ENCODE peak calls at places on chromosomes 3 and 15, in eight cellular contexts. J is GM23338, Q is dorsolateral prefrontal cortex, Y is ovary, B is RWPE1, U is Calu3, I is left ventricle myocardium inferior, V is GM10248. O is an unnamed sample.
A peak's percentile ranks its signal among the peaks of the same experiment; 100 is the strongest.

GRCh38 chr3:165254812-165255211 is 58.6 kb upstream of the SLITRK3 start:
- DNase-seq in J (peak; percentile 72), Q (no peak), Y (no peak), B (peak; percentile 31), U (peak; percentile 42), I (no peak), V (no peak), O (no peak)

GRCh38 chr3:158407844-158408517 is 163.0 kb upstream of the MLF1 start:
- DNase-seq in J (no peak), Q (no peak), Y (no peak), B (no peak), U (no peak), I (no peak), V (no peak), O (no peak)

GRCh38 chr15:100705065-100705464 is 102.7 kb downstream of the ASB7 start:
- DNase-seq in J (no peak), Q (no peak), Y (no peak), B (no peak), U (no peak), I (no peak), V (no peak), O (no peak)

GRCh38 chr3:11826628-11827265 is 19.9 kb downstream of the TAMM41 start:
- DNase-seq in J (no peak), Q (no peak), Y (no peak), B (no peak), U (no peak), I (no peak), V (peak; percentile 24), O (no peak)

GRCh38 chr3:185733980-185734724 is 90.7 kb downstream of the IGF2BP2 start:
- DNase-seq in J (peak; percentile 93), Q (no peak), Y (no peak), B (peak; percentile 89), U (peak; percentile 82), I (no peak), V (peak; percentile 62), O (peak; percentile 32)

GRCh38 chr3:119893769-119894168 is 111.9 kb downstream of the NR1I2 start:
- DNase-seq in J (no peak), Q (no peak), Y (no peak), B (no peak), U (no peak), I (no peak), V (no peak), O (no peak)

GRCh38 chr15:60363024-60363674 is 34.6 kb downstream of the ANXA2 start:
- DNase-seq in J (no peak), Q (no peak), Y (no peak), B (no peak), U (no peak), I (no peak), V (no peak), O (no peak)

GRCh38 chr15:66635817-66636216 is 66.2 kb upstream of the SMAD6 start:
- DNase-seq in J (no peak), Q (no peak), Y (no peak), B (no peak), U (no peak), I (no peak), V (no peak), O (no peak)

GRCh38 chr15:92074646-92075045 is 221.1 kb downstream of the SLCO3A1 start:
- DNase-seq in J (no peak), Q (no peak), Y (no peak), B (no peak), U (peak; percentile 77), I (peak; percentile 56), V (no peak), O (no peak)

GRCh38 chr15:79965836-79966630 is 5.0 kb downstream of the BCL2A1 start:
- DNase-seq in J (no peak), Q (no peak), Y (no peak), B (no peak), U (no peak), I (no peak), V (no peak), O (no peak)

GRCh38 chr3:9916346-9916733 is 558 bp upstream of the IL17RC start:
- DNase-seq in J (peak; percentile 24), Q (no peak), Y (no peak), B (no peak), U (no peak), I (no peak), V (no peak), O (no peak)

GRCh38 chr3:13715167-13715954 is 164.5 kb downstream of the WNT7A start:
- DNase-seq in J (no peak), Q (no peak), Y (peak; percentile 11), B (no peak), U (no peak), I (no peak), V (peak; percentile 3), O (no peak)

GRCh38 chr15:29690765-29691475 is 131.3 kb downstream of the TJP1 start:
- DNase-seq in J (no peak), Q (no peak), Y (no peak), B (no peak), U (no peak), I (no peak), V (no peak), O (no peak)

GRCh38 chr3:3105246-3105645 is 4.9 kb downstream of the IL5RA start:
- DNase-seq in J (no peak), Q (no peak), Y (no peak), B (no peak), U (no peak), I (no peak), V (no peak), O (no peak)

GRCh38 chr3:3107181-3107580 is 3.0 kb downstream of the IL5RA start:
- DNase-seq in J (no peak), Q (no peak), Y (no peak), B (no peak), U (no peak), I (no peak), V (no peak), O (no peak)

GRCh38 chr3:3107858-3108257 is 2.3 kb downstream of the IL5RA start:
- DNase-seq in J (no peak), Q (no peak), Y (no peak), B (no peak), U (no peak), I (no peak), V (no peak), O (no peak)

GRCh38 chr3:3102751-3103150 is 7.4 kb downstream of the IL5RA start:
- DNase-seq in J (no peak), Q (no peak), Y (no peak), B (no peak), U (no peak), I (no peak), V (no peak), O (no peak)

GRCh38 chr3:3105815-3106214 is 4.4 kb downstream of the IL5RA start:
- DNase-seq in J (no peak), Q (no peak), Y (no peak), B (no peak), U (no peak), I (no peak), V (no peak), O (no peak)
- TF ChIP-seq CTCF in J (no peak), Q (no peak), Y (no peak), B (no peak), U (no peak), I (no peak), V (no peak), O (no peak)

DNA sequence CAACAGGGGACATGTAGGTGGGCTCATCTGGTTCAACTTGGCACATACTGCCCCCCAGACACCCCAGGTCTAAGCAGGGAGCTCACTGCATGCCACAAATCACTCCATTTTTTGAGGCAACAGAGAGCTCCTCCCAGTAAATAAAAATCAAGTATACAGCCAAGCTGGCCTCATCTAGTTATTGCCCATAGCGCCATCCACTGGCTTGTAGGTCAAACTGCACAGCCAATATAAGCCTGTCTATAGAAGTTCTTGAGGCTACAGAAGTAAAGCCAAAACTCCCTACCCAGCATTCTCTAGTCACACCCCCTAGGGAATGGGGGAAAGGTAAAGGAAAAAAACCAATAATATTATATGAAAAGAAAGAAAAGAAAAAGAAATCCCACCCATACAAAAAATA is 453.7 kb downstream of the ZNF385D start:
- DNase-seq in J (peak; percentile 41), Q (no peak), Y (no peak), B (no peak), U (no peak), I (no peak), V (no peak), O (no peak)
- TF ChIP-seq CTCF in J (peak; percentile 55), Q (no peak), Y (no peak), B (no peak), U (no peak), I (no peak), V (no peak), O (no peak)

DNA sequence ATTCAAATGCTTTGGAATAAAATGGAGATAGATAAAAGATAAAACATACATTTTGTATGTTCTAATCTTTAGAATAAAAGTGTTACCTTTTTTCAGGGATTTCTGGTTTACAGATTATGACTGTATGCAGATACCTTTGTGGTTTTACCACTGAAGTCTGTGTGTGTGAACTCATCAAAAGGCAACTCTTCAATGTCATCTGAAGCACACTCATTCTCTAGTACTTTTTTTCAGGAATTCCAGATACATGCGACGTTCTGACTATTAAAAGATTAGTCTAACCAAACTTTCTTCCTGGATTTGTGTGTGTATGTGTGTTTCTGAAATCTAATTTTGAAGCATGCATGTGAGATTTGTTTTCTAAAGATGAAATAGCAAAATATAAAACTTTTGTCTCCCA is 188.6 kb downstream of the NLGN1 start:
- DNase-seq in J (no peak), Q (no peak), Y (no peak), B (no peak), U (no peak), I (no peak), V (no peak), O (no peak)
- TF ChIP-seq CTCF in J (no peak), Q (no peak), Y (no peak), B (no peak), U (no peak), I (no peak), V (no peak), O (no peak)

GRCh38 chr3:33438871-33439270 is 1.3 kb downstream of the UBP1 start:
- DNase-seq in J (no peak), Q (no peak), Y (no peak), B (no peak), U (no peak), I (no peak), V (no peak), O (no peak)

GRCh38 chr3:33440328-33440577 is at the start of gene UBP1:
- DNase-seq in J (no peak), Q (no peak), Y (peak; percentile 99), B (no peak), U (peak; percentile 99), I (peak; percentile 100), V (no peak), O (peak; percentile 98)

GRCh38 chr3:33438284-33438668 is 1.9 kb downstream of the UBP1 start:
- DNase-seq in J (no peak), Q (no peak), Y (no peak), B (peak; percentile 2), U (no peak), I (no peak), V (no peak), O (no peak)

GRCh38 chr3:33440578-33441321 is 545 bp upstream of the UBP1 start:
- DNase-seq in J (peak; percentile 100), Q (peak; percentile 99), Y (no peak), B (peak; percentile 99), U (peak; percentile 89), I (peak; percentile 58), V (peak; percentile 96), O (no peak)

GRCh38 chr3:33439421-33440327 is 531 bp downstream of the UBP1 start:
- DNase-seq in J (peak; percentile 51), Q (peak; percentile 66), Y (peak; percentile 71), B (peak; percentile 26), U (peak; percentile 74), I (peak; percentile 48), V (peak; percentile 70), O (peak; percentile 51)
- TF ChIP-seq CTCF in J (peak; percentile 19), Q (no peak), Y (peak; percentile 42), B (peak; percentile 59), U (no peak), I (peak; percentile 45), V (peak; percentile 57), O (peak; percentile 46)

GRCh38 chr3:101779047-101779807 is at the start of gene NXPE3:
- DNase-seq in J (peak; percentile 94), Q (peak; percentile 98), Y (peak; percentile 93), B (peak; percentile 81), U (peak; percentile 86), I (peak; percentile 95), V (peak; percentile 91), O (peak; percentile 85)
- TF ChIP-seq CTCF in J (no peak), Q (peak; percentile 27), Y (no peak), B (no peak), U (no peak), I (no peak), V (no peak), O (no peak)

O was measured in progenitor cell of endocrine pancreas.